ENCODE peak calls at places on chromosomes 7 and 10, in eight cellular contexts. One of them, this sample, is unnamed.

GRCh38 chr10:119940487-119940886 is 48.0 kb downstream of the SEC23IP start:
- DNase-seq in HuH-7: no peak
- DNase-seq in activated gamma-delta T cell treated with Interleukin-2 at 50 U/mL for 16 hours: no peak
- DNase-seq in activated naive CD4-positive, alpha-beta T cell treated with anti-CD3 and anti-CD28 coated beads, Interleukin-2, amount 50 U/mL, for 16 hours: no peak
- DNase-seq in HT-29: no peak
- DNase-seq in activated CD8-positive, alpha-beta memory T cell treated with anti-CD3 and anti-CD28 coated beads for 48 hours: no peak
- DNase-seq in AG20443: no peak
- DNase-seq in Ammon's horn: no peak
- DNase-seq in this sample: no peak

GRCh38 chr10:13187135-13187534 is 25.8 kb downstream of the MCM10 start:
- DNase-seq in activated naive CD4-positive, alpha-beta T cell treated with anti-CD3 and anti-CD28 coated beads, Interleukin-2, amount 50 U/mL, for 16 hours: no peak
- DNase-seq in activated CD8-positive, alpha-beta memory T cell treated with anti-CD3 and anti-CD28 coated beads for 48 hours: no peak
- DNase-seq in HuH-7: no peak
- DNase-seq in Ammon's horn: no peak
- DNase-seq in AG20443: no peak
- DNase-seq in HT-29: no peak
- DNase-seq in activated gamma-delta T cell treated with Interleukin-2 at 50 U/mL for 16 hours: no peak
- DNase-seq in this sample: no peak

GRCh38 chr10:97731346-97732051 is 5.4 kb upstream of the ZFYVE27 start:
- DNase-seq in HT-29: peak; percentile 91
- DNase-seq in AG20443: peak; percentile 75
- DNase-seq in activated CD8-positive, alpha-beta memory T cell treated with anti-CD3 and anti-CD28 coated beads for 48 hours: no peak
- DNase-seq in activated gamma-delta T cell treated with Interleukin-2 at 50 U/mL for 16 hours: peak; percentile 55
- DNase-seq in HuH-7: peak; percentile 54
- DNase-seq in Ammon's horn: peak; percentile 91
- DNase-seq in activated naive CD4-positive, alpha-beta T cell treated with anti-CD3 and anti-CD28 coated beads, Interleukin-2, amount 50 U/mL, for 16 hours: peak; percentile 48
- DNase-seq in this sample: peak; percentile 51

GRCh38 chr7:20241491-20242261 is 24.5 kb upstream of the MACC1 start:
- DNase-seq in Ammon's horn: no peak
- DNase-seq in activated gamma-delta T cell treated with Interleukin-2 at 50 U/mL for 16 hours: no peak
- DNase-seq in HuH-7: no peak
- DNase-seq in activated naive CD4-positive, alpha-beta T cell treated with anti-CD3 and anti-CD28 coated beads, Interleukin-2, amount 50 U/mL, for 16 hours: no peak
- DNase-seq in HT-29: no peak
- DNase-seq in activated CD8-positive, alpha-beta memory T cell treated with anti-CD3 and anti-CD28 coated beads for 48 hours: no peak
- DNase-seq in AG20443: peak; percentile 58
- DNase-seq in this sample: no peak

GRCh38 chr10:75468612-75469011 is 37.2 kb downstream of the LRMDA start:
- DNase-seq in activated naive CD4-positive, alpha-beta T cell treated with anti-CD3 and anti-CD28 coated beads, Interleukin-2, amount 50 U/mL, for 16 hours: no peak
- DNase-seq in activated CD8-positive, alpha-beta memory T cell treated with anti-CD3 and anti-CD28 coated beads for 48 hours: no peak
- DNase-seq in Ammon's horn: no peak
- DNase-seq in HuH-7: no peak
- DNase-seq in HT-29: no peak
- DNase-seq in AG20443: no peak
- DNase-seq in activated gamma-delta T cell treated with Interleukin-2 at 50 U/mL for 16 hours: no peak
- DNase-seq in this sample: no peak

GRCh38 chr7:96285579-96285978 is 36.3 kb downstream of the SLC25A13 start:
- DNase-seq in activated gamma-delta T cell treated with Interleukin-2 at 50 U/mL for 16 hours: peak; percentile 17
- DNase-seq in AG20443: no peak
- DNase-seq in activated naive CD4-positive, alpha-beta T cell treated with anti-CD3 and anti-CD28 coated beads, Interleukin-2, amount 50 U/mL, for 16 hours: no peak
- DNase-seq in Ammon's horn: no peak
- DNase-seq in HuH-7: no peak
- DNase-seq in activated CD8-positive, alpha-beta memory T cell treated with anti-CD3 and anti-CD28 coated beads for 48 hours: no peak
- DNase-seq in HT-29: no peak
- DNase-seq in this sample: no peak

GRCh38 chr7:134246347-134246746 is 70.4 kb downstream of the SLC35B4 start:
- DNase-seq in HuH-7: no peak
- DNase-seq in AG20443: no peak
- DNase-seq in activated naive CD4-positive, alpha-beta T cell treated with anti-CD3 and anti-CD28 coated beads, Interleukin-2, amount 50 U/mL, for 16 hours: no peak
- DNase-seq in activated CD8-positive, alpha-beta memory T cell treated with anti-CD3 and anti-CD28 coated beads for 48 hours: no peak
- DNase-seq in Ammon's horn: no peak
- DNase-seq in activated gamma-delta T cell treated with Interleukin-2 at 50 U/mL for 16 hours: no peak
- DNase-seq in HT-29: no peak
- DNase-seq in this sample: no peak

GRCh38 chr10:73253226-73253557 is 748 bp upstream of the MRPS16 start:
- DNase-seq in activated CD8-positive, alpha-beta memory T cell treated with anti-CD3 and anti-CD28 coated beads for 48 hours: no peak
- DNase-seq in activated gamma-delta T cell treated with Interleukin-2 at 50 U/mL for 16 hours: no peak
- DNase-seq in HuH-7: peak; percentile 19
- DNase-seq in HT-29: peak; percentile 39
- DNase-seq in AG20443: no peak
- DNase-seq in activated naive CD4-positive, alpha-beta T cell treated with anti-CD3 and anti-CD28 coated beads, Interleukin-2, amount 50 U/mL, for 16 hours: no peak
- DNase-seq in Ammon's horn: no peak
- DNase-seq in this sample: no peak

GRCh38 chr7:149855368-149856305 is 17.5 kb downstream of the ZNF862 start:
- DNase-seq in AG20443: no peak
- DNase-seq in activated CD8-positive, alpha-beta memory T cell treated with anti-CD3 and anti-CD28 coated beads for 48 hours: no peak
- DNase-seq in HT-29: no peak
- DNase-seq in Ammon's horn: no peak
- DNase-seq in activated naive CD4-positive, alpha-beta T cell treated with anti-CD3 and anti-CD28 coated beads, Interleukin-2, amount 50 U/mL, for 16 hours: no peak
- DNase-seq in activated gamma-delta T cell treated with Interleukin-2 at 50 U/mL for 16 hours: no peak
- DNase-seq in HuH-7: no peak
- DNase-seq in this sample: no peak

GRCh38 chr7:117008849-117009531 is 55.7 kb downstream of the ST7 start:
- DNase-seq in HT-29: no peak
- DNase-seq in activated CD8-positive, alpha-beta memory T cell treated with anti-CD3 and anti-CD28 coated beads for 48 hours: no peak
- DNase-seq in activated naive CD4-positive, alpha-beta T cell treated with anti-CD3 and anti-CD28 coated beads, Interleukin-2, amount 50 U/mL, for 16 hours: no peak
- DNase-seq in activated gamma-delta T cell treated with Interleukin-2 at 50 U/mL for 16 hours: peak; percentile 6
- DNase-seq in Ammon's horn: no peak
- DNase-seq in AG20443: no peak
- DNase-seq in HuH-7: no peak
- DNase-seq in this sample: no peak

GRCh38 chr10:5033061-5033770 is 29.6 kb upstream of the AKR1C2 start:
- DNase-seq in activated gamma-delta T cell treated with Interleukin-2 at 50 U/mL for 16 hours: no peak
- DNase-seq in HuH-7: no peak
- DNase-seq in activated naive CD4-positive, alpha-beta T cell treated with anti-CD3 and anti-CD28 coated beads, Interleukin-2, amount 50 U/mL, for 16 hours: no peak
- DNase-seq in activated CD8-positive, alpha-beta memory T cell treated with anti-CD3 and anti-CD28 coated beads for 48 hours: no peak
- DNase-seq in HT-29: no peak
- DNase-seq in Ammon's horn: no peak
- DNase-seq in AG20443: peak; percentile 77
- DNase-seq in this sample: no peak

GRCh38 chr7:29878081-29878688 is 71.9 kb downstream of the WIPF3 start:
- DNase-seq in Ammon's horn: no peak
- DNase-seq in HuH-7: no peak
- DNase-seq in activated CD8-positive, alpha-beta memory T cell treated with anti-CD3 and anti-CD28 coated beads for 48 hours: no peak
- DNase-seq in activated gamma-delta T cell treated with Interleukin-2 at 50 U/mL for 16 hours: peak; percentile 24
- DNase-seq in activated naive CD4-positive, alpha-beta T cell treated with anti-CD3 and anti-CD28 coated beads, Interleukin-2, amount 50 U/mL, for 16 hours: peak; percentile 20
- DNase-seq in AG20443: peak; percentile 34
- DNase-seq in HT-29: peak; percentile 79
- DNase-seq in this sample: no peak

GRCh38 chr7:7181519-7182155 is 707 bp upstream of the C1GALT1 start:
- DNase-seq in Ammon's horn: peak; percentile 70
- DNase-seq in HuH-7: peak; percentile 44
- DNase-seq in HT-29: no peak
- DNase-seq in AG20443: peak; percentile 16
- DNase-seq in activated CD8-positive, alpha-beta memory T cell treated with anti-CD3 and anti-CD28 coated beads for 48 hours: no peak
- DNase-seq in activated naive CD4-positive, alpha-beta T cell treated with anti-CD3 and anti-CD28 coated beads, Interleukin-2, amount 50 U/mL, for 16 hours: peak; percentile 42
- DNase-seq in activated gamma-delta T cell treated with Interleukin-2 at 50 U/mL for 16 hours: peak; percentile 41
- DNase-seq in this sample: no peak

GRCh38 chr10:51366044-51366443 is 291.8 kb downstream of the PRKG1 start:
- DNase-seq in Ammon's horn: no peak
- DNase-seq in activated CD8-positive, alpha-beta memory T cell treated with anti-CD3 and anti-CD28 coated beads for 48 hours: no peak
- DNase-seq in HT-29: no peak
- DNase-seq in AG20443: no peak
- DNase-seq in activated gamma-delta T cell treated with Interleukin-2 at 50 U/mL for 16 hours: no peak
- DNase-seq in HuH-7: no peak
- DNase-seq in activated naive CD4-positive, alpha-beta T cell treated with anti-CD3 and anti-CD28 coated beads, Interleukin-2, amount 50 U/mL, for 16 hours: no peak
- DNase-seq in this sample: no peak

GRCh38 chr10:8034666-8035640 is 19.5 kb upstream of the GATA3 start:
- DNase-seq in AG20443: peak; percentile 21
- DNase-seq in activated naive CD4-positive, alpha-beta T cell treated with anti-CD3 and anti-CD28 coated beads, Interleukin-2, amount 50 U/mL, for 16 hours: no peak
- DNase-seq in activated CD8-positive, alpha-beta memory T cell treated with anti-CD3 and anti-CD28 coated beads for 48 hours: no peak
- DNase-seq in HuH-7: no peak
- DNase-seq in HT-29: no peak
- DNase-seq in Ammon's horn: no peak
- DNase-seq in activated gamma-delta T cell treated with Interleukin-2 at 50 U/mL for 16 hours: no peak
- DNase-seq in this sample: no peak

GRCh38 chr7:30080818-30081217 is 52.6 kb downstream of the PLEKHA8 start:
- DNase-seq in Ammon's horn: no peak
- DNase-seq in activated gamma-delta T cell treated with Interleukin-2 at 50 U/mL for 16 hours: no peak
- DNase-seq in activated CD8-positive, alpha-beta memory T cell treated with anti-CD3 and anti-CD28 coated beads for 48 hours: no peak
- DNase-seq in AG20443: no peak
- DNase-seq in activated naive CD4-positive, alpha-beta T cell treated with anti-CD3 and anti-CD28 coated beads, Interleukin-2, amount 50 U/mL, for 16 hours: no peak
- DNase-seq in HuH-7: no peak
- DNase-seq in HT-29: no peak
- DNase-seq in this sample: no peak

GRCh38 chr10:100828744-100829102 is 83.3 kb downstream of the PAX2 start:
- DNase-seq in Ammon's horn: no peak
- DNase-seq in activated CD8-positive, alpha-beta memory T cell treated with anti-CD3 and anti-CD28 coated beads for 48 hours: no peak
- DNase-seq in activated gamma-delta T cell treated with Interleukin-2 at 50 U/mL for 16 hours: no peak
- DNase-seq in activated naive CD4-positive, alpha-beta T cell treated with anti-CD3 and anti-CD28 coated beads, Interleukin-2, amount 50 U/mL, for 16 hours: peak; percentile 36
- DNase-seq in HT-29: peak; percentile 11
- DNase-seq in HuH-7: peak; percentile 69
- DNase-seq in AG20443: peak; percentile 37
- DNase-seq in this sample: no peak

GRCh38 chr10:80500572-80501380 is 36.9 kb upstream of the SH2D4B start:
- DNase-seq in activated naive CD4-positive, alpha-beta T cell treated with anti-CD3 and anti-CD28 coated beads, Interleukin-2, amount 50 U/mL, for 16 hours: peak; percentile 58
- DNase-seq in Ammon's horn: no peak
- DNase-seq in HuH-7: no peak
- DNase-seq in activated CD8-positive, alpha-beta memory T cell treated with anti-CD3 and anti-CD28 coated beads for 48 hours: no peak
- DNase-seq in activated gamma-delta T cell treated with Interleukin-2 at 50 U/mL for 16 hours: no peak
- DNase-seq in AG20443: no peak
- DNase-seq in HT-29: no peak
- DNase-seq in this sample: no peak

GRCh38 chr10:94123253-94123995 is 129.7 kb downstream of the PLCE1 start:
- DNase-seq in AG20443: peak; percentile 88
- DNase-seq in activated CD8-positive, alpha-beta memory T cell treated with anti-CD3 and anti-CD28 coated beads for 48 hours: no peak
- DNase-seq in Ammon's horn: no peak
- DNase-seq in HT-29: no peak
- DNase-seq in activated gamma-delta T cell treated with Interleukin-2 at 50 U/mL for 16 hours: no peak
- DNase-seq in HuH-7: peak; percentile 34
- DNase-seq in activated naive CD4-positive, alpha-beta T cell treated with anti-CD3 and anti-CD28 coated beads, Interleukin-2, amount 50 U/mL, for 16 hours: no peak
- DNase-seq in this sample: no peak

GRCh38 chr10:48452879-48453412 is 146.5 kb downstream of the MAPK8 start:
- DNase-seq in AG20443: peak; percentile 4
- DNase-seq in HuH-7: no peak
- DNase-seq in activated naive CD4-positive, alpha-beta T cell treated with anti-CD3 and anti-CD28 coated beads, Interleukin-2, amount 50 U/mL, for 16 hours: no peak
- DNase-seq in HT-29: no peak
- DNase-seq in activated CD8-positive, alpha-beta memory T cell treated with anti-CD3 and anti-CD28 coated beads for 48 hours: no peak
- DNase-seq in Ammon's horn: no peak
- DNase-seq in activated gamma-delta T cell treated with Interleukin-2 at 50 U/mL for 16 hours: no peak
- DNase-seq in this sample: no peak

GRCh38 chr7:132760873-132761272 is 184.6 kb upstream of the PLXNA4 start:
- DNase-seq in activated gamma-delta T cell treated with Interleukin-2 at 50 U/mL for 16 hours: no peak
- DNase-seq in HuH-7: no peak
- DNase-seq in HT-29: no peak
- DNase-seq in AG20443: no peak
- DNase-seq in Ammon's horn: no peak
- DNase-seq in activated CD8-positive, alpha-beta memory T cell treated with anti-CD3 and anti-CD28 coated beads for 48 hours: no peak
- DNase-seq in activated naive CD4-positive, alpha-beta T cell treated with anti-CD3 and anti-CD28 coated beads, Interleukin-2, amount 50 U/mL, for 16 hours: no peak
- DNase-seq in this sample: no peak

GRCh38 chr10:77636967-77637473 is 588 bp downstream of the KCNMA1 start:
- DNase-seq in activated naive CD4-positive, alpha-beta T cell treated with anti-CD3 and anti-CD28 coated beads, Interleukin-2, amount 50 U/mL, for 16 hours: no peak
- DNase-seq in Ammon's horn: no peak
- DNase-seq in activated gamma-delta T cell treated with Interleukin-2 at 50 U/mL for 16 hours: no peak
- DNase-seq in HT-29: no peak
- DNase-seq in activated CD8-positive, alpha-beta memory T cell treated with anti-CD3 and anti-CD28 coated beads for 48 hours: no peak
- DNase-seq in HuH-7: no peak
- DNase-seq in AG20443: peak; percentile 45
- DNase-seq in this sample: no peak

GRCh38 chr7:43698461-43699255 is 30.7 kb downstream of the COA1 start:
- DNase-seq in AG20443: no peak
- DNase-seq in activated naive CD4-positive, alpha-beta T cell treated with anti-CD3 and anti-CD28 coated beads, Interleukin-2, amount 50 U/mL, for 16 hours: no peak
- DNase-seq in HuH-7: no peak
- DNase-seq in Ammon's horn: no peak
- DNase-seq in activated gamma-delta T cell treated with Interleukin-2 at 50 U/mL for 16 hours: no peak
- DNase-seq in HT-29: no peak
- DNase-seq in activated CD8-positive, alpha-beta memory T cell treated with anti-CD3 and anti-CD28 coated beads for 48 hours: no peak
- DNase-seq in this sample: no peak

GRCh38 chr7:139691253-139691781 is 86.5 kb downstream of the HIPK2 start:
- DNase-seq in activated CD8-positive, alpha-beta memory T cell treated with anti-CD3 and anti-CD28 coated beads for 48 hours: no peak
- DNase-seq in Ammon's horn: no peak
- DNase-seq in HT-29: no peak
- DNase-seq in AG20443: no peak
- DNase-seq in activated gamma-delta T cell treated with Interleukin-2 at 50 U/mL for 16 hours: no peak
- DNase-seq in activated naive CD4-positive, alpha-beta T cell treated with anti-CD3 and anti-CD28 coated beads, Interleukin-2, amount 50 U/mL, for 16 hours: no peak
- DNase-seq in HuH-7: no peak
- DNase-seq in this sample: no peak

GRCh38 chr7:3067606-3068005 is 23.9 kb upstream of the CARD11 start:
- DNase-seq in HT-29: no peak
- DNase-seq in activated naive CD4-positive, alpha-beta T cell treated with anti-CD3 and anti-CD28 coated beads, Interleukin-2, amount 50 U/mL, for 16 hours: no peak
- DNase-seq in Ammon's horn: no peak
- DNase-seq in HuH-7: no peak
- DNase-seq in AG20443: no peak
- DNase-seq in activated CD8-positive, alpha-beta memory T cell treated with anti-CD3 and anti-CD28 coated beads for 48 hours: no peak
- DNase-seq in activated gamma-delta T cell treated with Interleukin-2 at 50 U/mL for 16 hours: no peak
- DNase-seq in this sample: no peak

GRCh38 chr10:131839351-131839750 is 61.5 kb upstream of the PPP2R2D start:
- DNase-seq in AG20443: no peak
- DNase-seq in activated gamma-delta T cell treated with Interleukin-2 at 50 U/mL for 16 hours: peak; percentile 0
- DNase-seq in HT-29: no peak
- DNase-seq in activated naive CD4-positive, alpha-beta T cell treated with anti-CD3 and anti-CD28 coated beads, Interleukin-2, amount 50 U/mL, for 16 hours: no peak
- DNase-seq in activated CD8-positive, alpha-beta memory T cell treated with anti-CD3 and anti-CD28 coated beads for 48 hours: no peak
- DNase-seq in HuH-7: no peak
- DNase-seq in Ammon's horn: no peak
- DNase-seq in this sample: no peak

GRCh38 chr7:129401228-129401967 is 32.8 kb upstream of the STRIP2 start:
- DNase-seq in activated CD8-positive, alpha-beta memory T cell treated with anti-CD3 and anti-CD28 coated beads for 48 hours: no peak
- DNase-seq in activated naive CD4-positive, alpha-beta T cell treated with anti-CD3 and anti-CD28 coated beads, Interleukin-2, amount 50 U/mL, for 16 hours: no peak
- DNase-seq in AG20443: peak; percentile 25
- DNase-seq in HT-29: peak; percentile 17
- DNase-seq in HuH-7: no peak
- DNase-seq in Ammon's horn: no peak
- DNase-seq in activated gamma-delta T cell treated with Interleukin-2 at 50 U/mL for 16 hours: no peak
- DNase-seq in this sample: no peak

GRCh38 chr10:125878957-125879835 is 1.9 kb downstream of the DHX32 start:
- DNase-seq in activated CD8-positive, alpha-beta memory T cell treated with anti-CD3 and anti-CD28 coated beads for 48 hours: no peak
- DNase-seq in activated gamma-delta T cell treated with Interleukin-2 at 50 U/mL for 16 hours: no peak
- DNase-seq in activated naive CD4-positive, alpha-beta T cell treated with anti-CD3 and anti-CD28 coated beads, Interleukin-2, amount 50 U/mL, for 16 hours: no peak
- DNase-seq in AG20443: peak; percentile 72
- DNase-seq in Ammon's horn: no peak
- DNase-seq in HT-29: peak; percentile 80
- DNase-seq in HuH-7: no peak
- DNase-seq in this sample: no peak